ENCODE peak calls at places on chromosomes 12 and 14, in six cellular contexts. L is nephron progenitor cell, M is mammary epithelial cell, A is left ventricle myocardium inferior, I is OCI-LY7, K is stomach. R is an unnamed sample.

GRCh38 chr12:87827638-87828264 is 201.4 kb downstream of the C12orf50 start:
- DNase-seq in L (no peak), M (peak), A (no peak), I (no peak), K (no peak), R (no peak)

GRCh38 chr14:100065942-100066574 is 836 bp downstream of the EVL start:
- DNase-seq in L (no peak), M (no peak), A (no peak), I (peak), K (peak), R (no peak)

GRCh38 chr14:101083564-101084435 is 180.3 kb upstream of the RTL1 start:
- DNase-seq in L (no peak), M (no peak), A (no peak), I (no peak), K (peak), R (no peak)

GRCh38 chr14:33685026-33685425 is 265.8 kb downstream of the EGLN3 start:
- DNase-seq in L (no peak), M (no peak), A (no peak), I (no peak), K (no peak), R (no peak)

GRCh38 chr12:69459477-69459876 is 10.7 kb upstream of the FRS2 start:
- DNase-seq in L (no peak), M (no peak), A (no peak), I (no peak), K (no peak), R (no peak)

GRCh38 chr14:99430491-99430890 is 50.2 kb downstream of the SETD3 start:
- DNase-seq in L (no peak), M (peak), A (no peak), I (peak), K (peak), R (no peak)

GRCh38 chr14:90726656-90727055 is 89.6 kb downstream of the TTC7B start:
- DNase-seq in L (peak), M (peak), A (no peak), I (no peak), K (peak), R (no peak)

GRCh38 chr12:39145175-39145999 is 240.0 kb upstream of the CPNE8 start:
- DNase-seq in L (peak), M (peak), A (peak), I (no peak), K (peak), R (no peak)

GRCh38 chr12:72256725-72257124 is 15.4 kb upstream of the TRHDE start:
- DNase-seq in L (no peak), M (no peak), A (no peak), I (no peak), K (no peak), R (no peak)

GRCh38 chr14:83975435-83976222 is 1554.3 kb upstream of the FLRT2 start:
- DNase-seq in L (peak), M (no peak), A (peak), I (no peak), K (no peak), R (no peak)

GRCh38 chr14:88245321-88245720 is 77.7 kb downstream of the KCNK10 start:
- DNase-seq in L (peak), M (no peak), A (no peak), I (no peak), K (no peak), R (no peak)

GRCh38 chr12:27176765-27177164 is 67.3 kb upstream of the STK38L start:
- DNase-seq in L (no peak), M (peak), A (no peak), I (no peak), K (no peak), R (no peak)

GRCh38 chr12:69685810-69686209 is 13.3 kb downstream of the BEST3 start:
- DNase-seq in L (no peak), M (peak), A (no peak), I (no peak), K (no peak), R (no peak)

GRCh38 chr12:89263874-89264273 is 88.4 kb downstream of the DUSP6 start:
- DNase-seq in L (no peak), M (no peak), A (no peak), I (no peak), K (no peak), R (no peak)

GRCh38 chr14:21071225-21072041 is 1.3 kb downstream of the ARHGEF40 start:
- DNase-seq in L (peak), M (peak), A (peak), I (peak), K (peak), R (peak)

GRCh38 chr14:30610719-30611388 is 11.3 kb upstream of the SCFD1 start:
- DNase-seq in L (no peak), M (peak), A (no peak), I (peak), K (peak), R (no peak)

GRCh38 chr12:109489955-109490565 is 12.6 kb downstream of the UBE3B start:
- DNase-seq in L (no peak), M (no peak), A (no peak), I (no peak), K (no peak), R (no peak)

GRCh38 chr12:85588221-85588620 is 248.0 kb downstream of the RASSF9 start:
- DNase-seq in L (no peak), M (no peak), A (no peak), I (no peak), K (no peak), R (no peak)

GRCh38 chr12:115680967-115681366 is 596.5 kb downstream of the MED13L start:
- DNase-seq in L (no peak), M (no peak), A (no peak), I (no peak), K (no peak), R (no peak)

GRCh38 chr12:32230607-32230982 is 123.9 kb downstream of the BICD1 start:
- DNase-seq in L (no peak), M (no peak), A (no peak), I (peak), K (no peak), R (no peak)
- TF ChIP-seq CTCF in L (no peak), M (no peak), A (no peak), I (no peak), K (no peak), R (no peak)

DNA sequence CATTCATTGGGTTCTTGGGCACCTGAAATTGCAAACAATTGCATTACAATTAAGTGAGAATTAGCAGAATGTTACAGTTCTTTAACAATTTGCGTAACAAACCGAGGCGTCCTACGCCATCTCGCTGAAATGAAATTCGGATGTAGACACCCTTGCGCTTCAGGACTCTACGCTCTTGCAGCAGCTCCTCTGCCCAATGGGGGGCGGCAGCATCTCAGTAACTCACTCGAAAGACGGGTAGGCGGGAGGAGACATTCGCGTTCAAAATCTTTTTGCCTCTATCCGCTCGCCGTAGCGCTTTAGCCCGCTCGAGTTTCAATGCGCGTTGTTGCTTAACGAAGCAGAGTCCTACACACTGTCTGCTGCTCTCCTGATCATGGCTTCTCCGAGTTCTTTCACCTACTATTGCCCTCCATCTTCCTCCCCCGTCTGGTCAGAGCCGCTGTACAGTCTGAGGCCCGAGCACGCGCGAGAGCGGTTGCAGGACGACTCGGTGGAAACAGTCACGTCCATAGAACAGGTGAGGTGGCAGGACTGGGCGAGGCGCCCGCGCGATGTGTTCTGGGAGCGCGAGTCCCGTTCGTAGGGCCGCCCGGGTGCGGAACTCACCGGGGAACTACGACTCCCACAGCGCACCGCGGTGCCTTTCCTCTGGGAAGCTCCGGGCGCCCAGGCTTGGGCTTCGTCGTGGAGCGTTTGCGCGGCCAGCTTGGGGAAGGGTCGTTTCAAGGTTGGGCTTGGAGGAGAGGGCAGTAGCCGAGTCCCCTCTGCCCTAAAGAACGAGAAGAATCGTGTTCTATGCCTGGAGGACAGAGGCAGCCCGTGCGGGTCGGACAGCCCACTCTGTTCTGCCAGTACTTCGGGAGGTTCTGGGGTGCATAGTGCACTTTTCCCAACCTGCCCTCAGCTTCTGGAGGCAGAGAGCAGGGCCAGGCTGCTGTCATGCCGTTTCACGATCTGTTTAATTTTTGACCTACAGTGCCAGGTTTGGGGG is at the start of gene FNTB:
- DNase-seq in L (peak), M (peak), A (peak), I (peak), K (peak), R (peak)
- TF ChIP-seq CTCF in L (peak), M (peak), A (peak), I (peak), K (peak), R (no peak)

DNA sequence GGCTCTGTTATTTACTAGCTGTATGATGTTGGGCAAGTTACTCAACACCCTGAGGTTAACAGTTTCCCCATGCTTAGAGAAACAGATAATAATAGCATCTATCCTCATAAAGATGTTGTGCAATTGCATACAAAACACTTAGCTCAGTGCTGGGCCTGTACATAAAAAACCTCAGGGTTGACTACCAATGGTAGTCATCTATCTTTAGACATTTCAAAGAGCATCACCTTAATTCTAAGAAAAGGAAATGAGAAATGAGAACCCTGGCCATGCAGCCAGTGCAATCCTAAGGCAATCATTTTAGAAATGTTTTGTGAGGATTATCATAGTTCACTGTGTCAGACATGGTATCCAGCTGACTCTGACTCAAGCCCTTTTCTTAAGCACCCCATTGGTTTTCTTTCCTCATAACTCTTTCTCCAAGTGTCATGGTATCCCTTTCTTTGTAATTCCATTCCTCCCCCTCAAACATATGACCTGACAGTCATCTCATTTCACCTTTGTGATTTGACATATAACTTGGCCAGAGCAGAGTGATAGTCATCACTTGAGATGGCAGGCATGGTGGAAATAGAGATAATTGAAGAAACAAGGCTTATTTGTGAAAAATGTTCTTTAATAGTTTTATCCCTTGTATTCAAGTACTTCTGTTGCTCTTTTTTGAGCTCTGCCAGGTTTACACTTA is 29.5 kb upstream of the OSBPL8 start:
- DNase-seq in L (no peak), M (peak), A (no peak), I (no peak), K (no peak), R (no peak)
- TF ChIP-seq CTCF in L (no peak), M (no peak), A (no peak), I (no peak), K (no peak), R (no peak)

GRCh38 chr12:57487597-57488396 is at the start of gene MARS1:
- DNase-seq in L (peak), M (peak), A (peak), I (peak), K (peak), R (peak)
- TF ChIP-seq CTCF in L (no peak), M (peak), A (no peak), I (peak), K (no peak), R (no peak)

GRCh38 chr14:103884854-103885253 is 37.5 kb upstream of the PPP1R13B start:
- DNase-seq in L (no peak), M (no peak), A (no peak), I (no peak), K (no peak), R (no peak)

GRCh38 chr14:103885509-103885932 is 38.1 kb upstream of the PPP1R13B start:
- DNase-seq in L (no peak), M (no peak), A (no peak), I (no peak), K (no peak), R (no peak)

GRCh38 chr14:103887557-103888115 is 40.3 kb upstream of the PPP1R13B start:
- DNase-seq in L (no peak), M (no peak), A (no peak), I (no peak), K (no peak), R (no peak)

GRCh38 chr14:103887170-103887501 is 39.8 kb upstream of the PPP1R13B start:
- DNase-seq in L (no peak), M (no peak), A (no peak), I (no peak), K (no peak), R (no peak)

GRCh38 chr14:103886304-103887169 is 39.2 kb upstream of the PPP1R13B start:
- DNase-seq in L (peak), M (no peak), A (no peak), I (no peak), K (no peak), R (no peak)
- TF ChIP-seq CTCF in L (peak), M (no peak), A (no peak), I (no peak), K (no peak), R (no peak)

DNA sequence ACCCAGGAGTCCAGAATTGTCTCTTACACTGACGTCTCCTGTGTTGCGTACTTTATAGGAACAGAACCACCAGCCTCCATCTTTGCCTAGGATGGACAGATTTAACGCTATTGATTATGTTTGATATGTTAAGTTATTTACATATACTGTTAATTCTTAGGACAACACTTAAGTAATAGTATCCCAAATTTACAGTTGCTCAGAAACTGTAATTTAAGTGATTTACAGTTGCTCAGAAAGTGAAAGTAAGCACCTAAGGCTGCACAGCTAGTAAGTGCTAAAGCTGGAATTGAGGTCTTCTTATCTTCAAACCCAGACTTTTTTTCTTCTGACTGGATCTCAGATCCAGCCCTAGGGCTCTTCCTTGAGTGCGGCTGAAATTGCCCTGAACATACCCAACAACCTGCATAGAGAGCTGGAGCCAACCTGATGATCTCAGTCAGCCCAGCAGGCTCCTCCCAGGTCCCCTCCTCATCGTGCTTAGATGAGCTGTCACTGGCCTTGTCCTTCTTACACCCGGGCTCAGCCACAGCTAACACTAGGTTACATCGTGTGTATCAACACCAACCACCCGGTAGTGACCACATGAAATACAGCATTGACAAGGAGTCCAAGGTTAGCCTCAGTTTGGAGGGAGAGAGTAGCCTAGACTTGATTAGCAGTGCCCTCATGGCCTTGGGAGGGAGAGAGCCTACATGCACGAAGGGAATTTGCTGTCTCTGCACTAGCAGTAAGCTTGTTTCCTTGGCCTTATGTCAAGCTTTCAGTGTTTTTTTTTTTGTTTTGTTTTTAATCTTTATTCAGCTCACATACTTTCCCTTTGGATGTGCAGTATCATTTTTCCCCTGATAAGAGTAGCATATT is 111.1 kb upstream of the ARHGAP5 start:
- DNase-seq in L (no peak), M (peak), A (no peak), I (no peak), K (no peak), R (no peak)
- TF ChIP-seq CTCF in L (no peak), M (no peak), A (no peak), I (no peak), K (no peak), R (no peak)

GRCh38 chr14:36971263-36971855 is 201.0 kb downstream of the SLC25A21 start:
- DNase-seq in L (no peak), M (no peak), A (no peak), I (no peak), K (no peak), R (no peak)

GRCh38 chr14:36973806-36974442 is 198.5 kb downstream of the SLC25A21 start:
- DNase-seq in L (no peak), M (peak), A (no peak), I (no peak), K (no peak), R (no peak)

GRCh38 chr14:36967892-36968555 is 204.4 kb downstream of the SLC25A21 start:
- DNase-seq in L (no peak), M (no peak), A (no peak), I (no peak), K (no peak), R (no peak)
- TF ChIP-seq CTCF in L (no peak), M (no peak), A (no peak), I (no peak), K (no peak), R (no peak)

DNA sequence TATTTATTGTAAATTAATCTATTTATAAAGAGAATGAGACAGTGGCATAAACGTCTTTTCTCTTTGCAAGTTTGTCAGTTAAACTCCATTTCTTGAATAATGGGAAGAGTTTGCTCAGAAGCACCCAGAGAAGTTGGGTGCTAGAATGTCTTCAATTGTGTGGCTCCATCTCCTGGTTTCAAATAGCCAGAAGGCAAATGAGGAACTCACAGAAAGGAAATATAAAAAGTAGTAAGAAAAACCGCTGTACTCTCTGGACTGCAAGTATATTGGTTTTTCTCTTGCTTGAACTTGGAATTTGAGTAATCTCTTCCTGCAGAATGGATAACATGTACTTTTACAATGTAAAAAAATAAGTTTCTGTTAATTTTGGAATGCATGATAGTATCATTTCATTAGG is 217.5 kb downstream of the DPY19L2 start:
- DNase-seq in L (no peak), M (no peak), A (no peak), I (no peak), K (no peak), R (no peak)
- TF ChIP-seq CTCF in L (no peak), M (no peak), A (peak), I (peak), K (no peak), R (no peak)

DNA sequence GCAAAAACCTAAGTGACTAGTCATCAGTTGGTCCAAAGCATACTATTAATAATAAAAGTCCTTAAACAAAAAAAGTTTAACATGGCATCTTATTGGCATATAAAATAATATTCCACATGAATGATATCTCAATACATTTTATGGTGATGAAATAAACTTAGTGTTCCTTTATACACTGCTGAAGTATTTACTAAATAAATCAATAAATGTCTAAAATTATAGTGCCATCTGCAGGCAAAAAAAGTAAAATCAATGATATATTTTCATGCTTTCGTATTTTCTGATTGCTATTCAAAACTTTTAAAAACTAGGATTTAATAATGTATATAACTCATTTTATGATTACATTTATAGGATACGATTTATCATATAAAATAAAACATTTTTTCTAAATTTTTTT is 30.5 kb downstream of the PUS7L start:
- DNase-seq in L (no peak), M (no peak), A (no peak), I (no peak), K (no peak), R (no peak)
- TF ChIP-seq CTCF in L (peak), M (peak), A (peak), I (peak), K (no peak), R (peak)

R was measured in mesothelial cell of epicardium.